ENCODE peak calls at places on chromosome 5, in five cellular contexts. Z, Y, H, U and C are unnamed samples.
A peak's percentile ranks its signal among the peaks of the same experiment; 100 is the strongest.

GRCh38 chr5:141604318-141604717 is 14.5 kb downstream of the DIAPH1 start:
- DNase-seq in Z (peak; percentile 67), Y (no peak), H (peak; percentile 60), U (peak; percentile 92), C (no peak)

GRCh38 chr5:8258808-8259207 is 389.9 kb downstream of the MTRR start:
- DNase-seq in Z (no peak), Y (no peak), H (no peak), U (no peak), C (no peak)

GRCh38 chr5:160289721-160290120 is 22.6 kb downstream of the CCNJL start:
- DNase-seq in Z (peak; percentile 35), Y (no peak), H (no peak), U (no peak), C (no peak)

GRCh38 chr5:14880688-14881087 is 9.1 kb upstream of the ANKH start:
- DNase-seq in Z (no peak), Y (no peak), H (no peak), U (peak; percentile 28), C (no peak)

GRCh38 chr5:60333103-60333502 is 366.9 kb downstream of the DEPDC1B start:
- DNase-seq in Z (no peak), Y (no peak), H (no peak), U (no peak), C (no peak)

GRCh38 chr5:115601709-115602584 is at the start of gene TICAM2:
- DNase-seq in Z (peak; percentile 84), Y (peak; percentile 41), H (peak; percentile 67), U (peak; percentile 69), C (no peak)

GRCh38 chr5:127302509-127302908 is 11.9 kb downstream of the MEGF10 start:
- DNase-seq in Z (no peak), Y (no peak), H (no peak), U (no peak), C (no peak)

GRCh38 chr5:146338774-146339714 is at the start of gene POU4F3:
- DNase-seq in Z (peak; percentile 86), Y (no peak), H (no peak), U (no peak), C (no peak)

GRCh38 chr5:170846416-170846815 is 15.4 kb upstream of the RANBP17 start:
- DNase-seq in Z (no peak), Y (no peak), H (no peak), U (no peak), C (no peak)

GRCh38 chr5:134149571-134150303 is 27.0 kb downstream of the SKP1 start:
- DNase-seq in Z (no peak), Y (no peak), H (no peak), U (no peak), C (no peak)

GRCh38 chr5:56320686-56321085 is 87.6 kb upstream of the ANKRD55 start:
- DNase-seq in Z (no peak), Y (no peak), H (no peak), U (no peak), C (no peak)

GRCh38 chr5:43073597-43074546 is 33.8 kb upstream of the ANXA2R start:
- DNase-seq in Z (peak; percentile 81), Y (no peak), H (no peak), U (peak; percentile 36), C (no peak)

GRCh38 chr5:167511-167910 is 23.8 kb upstream of the LRRC14B start:
- DNase-seq in Z (no peak), Y (no peak), H (no peak), U (no peak), C (no peak)

GRCh38 chr5:125775896-125776295 is 647.3 kb upstream of the GRAMD2B start:
- DNase-seq in Z (no peak), Y (no peak), H (no peak), U (no peak), C (no peak)

GRCh38 chr5:87276655-87277054 is 9.0 kb downstream of the RASA1 start:
- DNase-seq in Z (no peak), Y (no peak), H (no peak), U (no peak), C (no peak)

GRCh38 chr5:96226941-96227552 is 206.0 kb downstream of the PCSK1 start:
- DNase-seq in Z (no peak), Y (no peak), H (peak; percentile 46), U (peak; percentile 93), C (no peak)

GRCh38 chr5:54159153-54159836 is 151.1 kb downstream of the ARL15 start:
- DNase-seq in Z (peak; percentile 21), Y (no peak), H (no peak), U (peak; percentile 14), C (no peak)

GRCh38 chr5:121189569-121190305 is 661.9 kb upstream of the FTMT start:
- DNase-seq in Z (no peak), Y (no peak), H (no peak), U (peak; percentile 74), C (no peak)

GRCh38 chr5:26192496-26192895 is 845.9 kb downstream of the CDH9 start:
- DNase-seq in Z (no peak), Y (no peak), H (no peak), U (no peak), C (no peak)

GRCh38 chr5:36241636-36242533 is at the start of gene NADK2:
- DNase-seq in Z (peak; percentile 98), Y (peak; percentile 93), H (peak; percentile 95), U (peak; percentile 96), C (peak; percentile 79)
- H3K27ac ChIP-seq in Z (peak within 1 kb of the TSS; percentile 83), Y (peak within 1 kb of the TSS; percentile 89), H (peak within 1 kb of the TSS; percentile 96), U (peak within 1 kb of the TSS; percentile 90), C (no peak within 1 kb of the TSS)

GRCh38 chr5:172459396-172460165 is 5.3 kb upstream of the SH3PXD2B start:
- DNase-seq in Z (no peak), Y (no peak), H (no peak), U (no peak), C (no peak)
- H3K27me3 ChIP-seq in Z (peaks cover 4% of the 10 kb centered on the region), Y (no peaks in the 10 kb centered on the region), H (no peaks in the 10 kb centered on the region), U (no peaks in the 10 kb centered on the region), C (no peaks in the 10 kb centered on the region)

GRCh38 chr5:66224773-66225553 is 80.9 kb downstream of the SREK1 start:
- DNase-seq in Z (no peak), Y (no peak), H (no peak), U (no peak), C (no peak)
- H3K4me1 ChIP-seq in Z (no peaks in the 10 kb centered on the region), Y (no peaks in the 10 kb centered on the region), H (no peaks in the 10 kb centered on the region), U (no peaks in the 10 kb centered on the region), C (no peaks in the 10 kb centered on the region)

DNA sequence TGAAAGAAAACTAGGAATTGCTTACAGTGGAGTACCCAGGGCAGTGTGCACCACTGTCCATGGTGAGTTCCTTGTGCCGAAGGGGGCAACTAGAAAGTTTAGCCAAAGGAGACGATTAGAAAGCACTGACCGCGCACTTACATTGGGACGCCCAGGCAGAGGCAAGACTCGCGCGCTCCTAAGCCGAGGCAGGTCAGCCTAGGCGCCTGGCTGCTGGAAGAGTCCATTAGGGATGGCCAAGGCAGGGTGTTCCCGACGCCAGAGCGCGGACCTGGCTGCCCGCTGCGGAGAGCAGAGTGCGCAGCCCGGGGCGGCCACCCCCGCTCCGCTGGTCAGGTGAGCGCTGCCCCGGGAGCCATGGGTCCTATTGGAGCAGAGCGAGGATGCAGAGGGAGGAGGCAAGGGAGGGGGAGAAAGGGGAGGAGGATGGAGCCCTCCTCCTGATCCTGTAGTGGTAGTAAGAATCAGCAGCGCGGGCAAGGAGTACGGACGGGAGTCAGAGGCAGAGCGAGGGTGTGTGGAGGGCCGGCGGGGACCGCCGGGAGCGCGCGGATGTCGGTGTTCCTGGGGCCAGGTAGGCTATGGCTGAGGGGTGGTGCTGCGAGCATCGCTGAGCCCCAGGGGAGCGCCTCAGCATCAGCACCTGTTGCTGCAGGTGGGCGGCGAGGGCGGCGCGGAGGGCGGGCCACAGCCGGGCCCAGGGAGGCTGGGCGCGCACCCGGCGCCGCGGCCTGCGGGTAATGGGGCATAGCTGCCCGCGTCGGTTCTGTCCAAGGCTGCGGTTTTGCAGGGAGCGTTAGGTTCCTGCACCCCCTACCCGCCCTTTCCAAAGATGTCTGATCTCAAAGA is at the start of gene ADGRV1:
- DNase-seq in Z (peak; percentile 98), Y (no peak), H (peak; percentile 18), U (peak; percentile 50), C (peak; percentile 96)
- H3K27ac ChIP-seq in Z (peak within 1 kb of the TSS; percentile 93), Y (no peak within 1 kb of the TSS), H (no peak within 1 kb of the TSS), U (no peak within 1 kb of the TSS), C (no peak within 1 kb of the TSS)

GRCh38 chr5:64690417-64691151 is at the start of gene SHISAL2B:
- DNase-seq in Z (peak; percentile 79), Y (no peak), H (no peak), U (peak; percentile 27), C (no peak)

GRCh38 chr5:64691333-64691732 is 1.0 kb downstream of the SHISAL2B start:
- DNase-seq in Z (peak; percentile 63), Y (no peak), H (no peak), U (peak; percentile 2), C (no peak)

GRCh38 chr5:64690104-64690416 is 243 bp upstream of the SHISAL2B start:
- DNase-seq in Z (no peak), Y (no peak), H (no peak), U (no peak), C (no peak)

GRCh38 chr5:64688965-64689364 is 1.3 kb upstream of the SHISAL2B start:
- DNase-seq in Z (no peak), Y (no peak), H (no peak), U (no peak), C (no peak)

GRCh38 chr5:64693636-64694035 is 3.3 kb downstream of the SHISAL2B start:
- DNase-seq in Z (no peak), Y (no peak), H (no peak), U (no peak), C (no peak)
- H3K27me3 ChIP-seq in Z (peaks cover 19% of the 10 kb centered on the region), Y (peaks cover 6% of the 10 kb centered on the region), H (peaks cover 7% of the 10 kb centered on the region), U (peaks cover 22% of the 10 kb centered on the region), C (no peaks in the 10 kb centered on the region)

DNA sequence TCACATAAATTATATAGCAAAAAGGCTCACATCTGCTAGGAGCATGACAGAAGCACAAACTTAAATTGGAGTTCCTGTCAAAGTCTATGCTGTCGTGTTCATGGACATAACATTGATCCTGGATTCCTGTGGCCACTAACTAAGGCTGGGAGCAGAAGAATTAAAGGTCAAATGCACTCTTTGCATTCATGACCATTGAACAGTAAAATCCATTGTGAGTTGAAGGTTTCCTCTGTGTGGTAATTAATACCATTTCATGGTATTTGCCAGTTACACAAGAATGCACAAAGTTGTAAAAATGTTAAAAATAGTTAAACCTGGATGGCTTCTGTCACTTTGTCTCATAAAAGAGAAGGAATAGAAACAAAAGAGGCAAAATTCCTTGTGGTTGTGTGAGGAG is 242.6 kb downstream of the NPR3 start:
- DNase-seq in Z (no peak), Y (no peak), H (no peak), U (no peak), C (no peak)
- H3K4me1 ChIP-seq in Z (peaks cover 24% of the 10 kb centered on the region), Y (no peaks in the 10 kb centered on the region), H (no peaks in the 10 kb centered on the region), U (no peaks in the 10 kb centered on the region), C (no peaks in the 10 kb centered on the region)

DNA sequence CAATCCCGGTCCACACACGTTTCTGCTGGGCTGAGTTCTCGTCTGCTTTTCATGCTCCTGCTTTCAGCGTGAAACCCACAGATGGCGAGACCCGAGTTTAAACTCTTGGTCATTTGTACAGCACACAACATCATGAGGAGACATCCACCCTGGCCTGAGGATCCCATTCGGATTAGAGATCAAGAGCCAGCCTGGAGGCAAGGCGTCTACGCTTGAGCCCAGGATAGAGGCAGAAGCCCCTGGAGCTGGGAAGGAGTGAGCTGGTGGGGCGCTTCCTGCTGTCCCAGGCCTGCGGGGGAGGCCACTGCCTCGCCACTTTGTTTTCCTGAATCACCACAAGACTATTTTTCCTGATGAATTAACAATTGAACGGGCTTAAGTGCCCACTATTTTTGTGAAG is 281.9 kb upstream of the IRX4 start:
- DNase-seq in Z (peak; percentile 45), Y (no peak), H (no peak), U (no peak), C (no peak)
- H3K27ac ChIP-seq in Z (peak overlapping the region; percentile 45), Y (no peak overlapping the region), H (no peak overlapping the region), U (no peak overlapping the region), C (no peak overlapping the region)